ENCODE peak calls at places on chromosomes 2 and 18, in seven cellular contexts. Q is CD8-positive, alpha-beta memory T cell; T is cardiac muscle cell; N is CD8-positive, alpha-beta T cell; O is fibroblast of lung; D is left lung; P is OCI-LY7. Y is an unnamed sample.

GRCh38 chr2:96842600-96842999 is 1.2 kb downstream of the ANKRD23 start:
- DNase-seq in Q (no peak), T (no peak), N (no peak), O (no peak), D (no peak), P (no peak), Y (no peak)

GRCh38 chr18:8982416-8983183 is 119.9 kb upstream of the NDUFV2 start:
- DNase-seq in Q (no peak), T (peak), N (no peak), O (peak), D (no peak), P (peak), Y (peak)

GRCh38 chr2:18339326-18339725 is 221.1 kb downstream of the RDH14 start:
- DNase-seq in Q (no peak), T (no peak), N (no peak), O (peak), D (no peak), P (no peak), Y (no peak)

GRCh38 chr2:153939124-153939796 is 67.5 kb downstream of the GALNT13 start:
- DNase-seq in Q (no peak), T (no peak), N (no peak), O (peak), D (no peak), P (no peak), Y (no peak)

GRCh38 chr2:96881349-96882195 is 11.7 kb upstream of the SEMA4C start:
- DNase-seq in Q (no peak), T (no peak), N (no peak), O (no peak), D (no peak), P (no peak), Y (no peak)

GRCh38 chr2:97992836-97993825 is 2.6 kb downstream of the TMEM131 start:
- DNase-seq in Q (no peak), T (no peak), N (no peak), O (peak), D (no peak), P (no peak), Y (no peak)

GRCh38 chr2:74908763-74909444 is 49.5 kb upstream of the POLE4 start:
- DNase-seq in Q (no peak), T (no peak), N (no peak), O (peak), D (peak), P (no peak), Y (no peak)

GRCh38 chr18:32301976-32302743 is 112.3 kb downstream of the MEP1B start:
- DNase-seq in Q (no peak), T (no peak), N (no peak), O (peak), D (no peak), P (no peak), Y (no peak)

GRCh38 chr2:119196301-119197124 is 27.1 kb upstream of the STEAP3 start:
- DNase-seq in Q (no peak), T (no peak), N (no peak), O (no peak), D (no peak), P (no peak), Y (no peak)

DNA sequence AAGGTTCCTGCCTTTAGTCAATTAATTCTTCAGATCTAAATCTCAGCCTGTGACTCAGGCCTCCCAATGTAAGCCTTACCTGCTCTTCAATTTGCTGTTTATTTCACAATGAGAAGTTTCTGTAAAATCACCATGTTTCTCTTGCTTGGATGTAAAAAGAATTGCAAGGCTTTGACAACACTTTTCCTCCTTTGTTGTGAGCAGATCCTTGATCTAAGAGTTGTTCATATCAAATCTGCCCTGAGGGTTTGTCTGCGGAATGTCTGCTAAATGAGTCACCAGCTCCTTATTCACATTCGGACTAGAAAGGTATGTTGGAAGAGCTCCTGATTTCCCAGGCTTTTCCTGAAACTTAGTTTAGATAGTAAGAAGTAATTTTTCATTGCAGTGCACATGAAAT is 268.2 kb upstream of the TCF4 start:
- DNase-seq in Q (no peak), T (no peak), N (no peak), O (peak), D (no peak), P (no peak), Y (no peak)
- H3K27ac ChIP-seq in Q (no peak), T (no peak), N (no peak), O (no peak), D (no peak), P (no peak), Y (no peak)

DNA sequence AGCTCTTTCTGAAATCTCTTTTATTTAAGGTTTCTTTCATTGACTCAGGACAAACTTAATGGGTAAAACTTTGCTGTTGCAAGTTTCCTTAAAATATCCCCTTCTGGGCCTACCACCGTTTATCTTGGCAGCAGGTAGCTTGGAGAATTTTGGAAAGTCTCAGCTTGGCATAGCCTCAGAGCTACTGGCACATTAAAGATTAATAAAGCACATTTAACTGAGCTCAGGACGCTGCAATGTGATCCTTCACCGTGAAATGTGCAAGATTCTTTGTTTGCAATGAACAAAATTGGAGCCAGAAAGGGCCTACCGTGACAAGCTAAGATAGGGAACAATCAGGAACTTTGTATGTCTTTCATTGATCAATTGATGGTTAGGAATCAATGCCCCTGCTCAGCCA is 105.3 kb upstream of the NCKAP5 start:
- DNase-seq in Q (no peak), T (no peak), N (no peak), O (peak), D (no peak), P (no peak), Y (no peak)
- H3K27ac ChIP-seq in Q (no peak), T (no peak), N (no peak), O (no peak), D (no peak), P (no peak), Y (no peak)

DNA sequence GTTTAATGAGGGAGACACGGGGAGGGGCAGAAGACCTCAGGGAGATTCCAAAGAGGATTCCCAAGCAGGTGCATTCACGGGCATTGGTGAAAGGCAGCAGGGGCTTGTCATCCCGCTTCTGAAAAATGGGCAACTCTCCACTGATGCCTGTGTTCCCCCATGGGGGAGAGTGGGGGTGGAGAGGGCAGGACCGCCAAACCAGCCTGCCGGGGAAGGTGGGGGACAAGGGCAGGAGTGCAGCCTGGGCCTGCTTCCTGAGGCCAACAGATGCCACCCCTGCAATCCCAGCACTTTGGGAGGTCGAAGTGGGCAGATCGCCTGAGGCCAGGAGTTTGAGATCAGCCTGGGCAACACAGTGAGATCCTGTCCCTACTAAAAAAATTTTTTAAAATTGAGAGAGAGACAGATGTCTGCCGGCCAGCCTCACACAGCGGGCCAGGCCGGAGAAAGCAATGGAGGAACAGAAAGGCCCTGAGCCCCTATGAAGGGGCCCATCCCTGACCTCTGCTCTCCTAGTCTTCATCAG is 44.8 kb upstream of the UBE2F start:
- DNase-seq in Q (no peak), T (no peak), N (no peak), O (no peak), D (no peak), P (no peak), Y (no peak)
- H3K27ac ChIP-seq in Q (no peak), T (no peak), N (no peak), O (no peak), D (no peak), P (no peak), Y (no peak)

GRCh38 chr2:85536479-85536878 is 2.5 kb upstream of the MAT2A start:
- DNase-seq in Q (no peak), T (no peak), N (no peak), O (peak), D (no peak), P (no peak), Y (no peak)
- H3K27ac ChIP-seq in Q (no peak), T (peak), N (no peak), O (no peak), D (no peak), P (no peak), Y (peak)

GRCh38 chr2:46416739-46417403 is 62.5 kb upstream of the TMEM247 start:
- DNase-seq in Q (no peak), T (no peak), N (no peak), O (no peak), D (no peak), P (no peak), Y (no peak)
- H3K27ac ChIP-seq in Q (no peak), T (no peak), N (no peak), O (no peak), D (no peak), P (no peak), Y (no peak)

GRCh38 chr2:171362396-171362795 is 71.4 kb downstream of the METTL8 start:
- DNase-seq in Q (no peak), T (no peak), N (no peak), O (no peak), D (no peak), P (no peak), Y (no peak)

GRCh38 chr2:171360905-171361304 is 72.9 kb downstream of the METTL8 start:
- DNase-seq in Q (no peak), T (no peak), N (no peak), O (no peak), D (no peak), P (no peak), Y (no peak)

GRCh38 chr2:171367692-171368091 is 66.1 kb downstream of the METTL8 start:
- DNase-seq in Q (no peak), T (no peak), N (no peak), O (no peak), D (no peak), P (no peak), Y (no peak)

GRCh38 chr2:171365232-171365631 is 68.6 kb downstream of the METTL8 start:
- DNase-seq in Q (no peak), T (no peak), N (no peak), O (peak), D (no peak), P (no peak), Y (no peak)

DNA sequence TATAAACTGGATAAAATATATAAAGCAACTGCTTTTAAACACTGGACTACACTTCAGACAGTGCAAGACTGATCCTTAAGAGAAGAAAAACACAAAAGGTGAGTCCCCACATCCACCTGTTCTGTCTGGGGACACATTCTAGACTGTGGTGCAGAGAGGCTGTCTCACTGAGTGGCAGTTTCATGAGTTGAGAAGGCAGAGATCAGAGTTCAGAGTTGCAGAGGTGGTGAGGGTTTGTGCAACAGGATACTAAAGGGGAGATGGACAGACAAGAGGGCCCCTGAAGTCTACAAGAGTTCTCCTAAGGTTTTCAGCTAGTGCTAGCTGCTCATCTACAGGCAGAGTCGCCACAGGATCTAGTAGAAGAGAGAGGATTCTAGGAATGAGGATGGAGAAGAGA is 68.0 kb downstream of the METTL8 start:
- DNase-seq in Q (no peak), T (no peak), N (no peak), O (no peak), D (no peak), P (no peak), Y (no peak)
- H3K27ac ChIP-seq in Q (no peak), T (no peak), N (no peak), O (no peak), D (no peak), P (no peak), Y (no peak)

DNA sequence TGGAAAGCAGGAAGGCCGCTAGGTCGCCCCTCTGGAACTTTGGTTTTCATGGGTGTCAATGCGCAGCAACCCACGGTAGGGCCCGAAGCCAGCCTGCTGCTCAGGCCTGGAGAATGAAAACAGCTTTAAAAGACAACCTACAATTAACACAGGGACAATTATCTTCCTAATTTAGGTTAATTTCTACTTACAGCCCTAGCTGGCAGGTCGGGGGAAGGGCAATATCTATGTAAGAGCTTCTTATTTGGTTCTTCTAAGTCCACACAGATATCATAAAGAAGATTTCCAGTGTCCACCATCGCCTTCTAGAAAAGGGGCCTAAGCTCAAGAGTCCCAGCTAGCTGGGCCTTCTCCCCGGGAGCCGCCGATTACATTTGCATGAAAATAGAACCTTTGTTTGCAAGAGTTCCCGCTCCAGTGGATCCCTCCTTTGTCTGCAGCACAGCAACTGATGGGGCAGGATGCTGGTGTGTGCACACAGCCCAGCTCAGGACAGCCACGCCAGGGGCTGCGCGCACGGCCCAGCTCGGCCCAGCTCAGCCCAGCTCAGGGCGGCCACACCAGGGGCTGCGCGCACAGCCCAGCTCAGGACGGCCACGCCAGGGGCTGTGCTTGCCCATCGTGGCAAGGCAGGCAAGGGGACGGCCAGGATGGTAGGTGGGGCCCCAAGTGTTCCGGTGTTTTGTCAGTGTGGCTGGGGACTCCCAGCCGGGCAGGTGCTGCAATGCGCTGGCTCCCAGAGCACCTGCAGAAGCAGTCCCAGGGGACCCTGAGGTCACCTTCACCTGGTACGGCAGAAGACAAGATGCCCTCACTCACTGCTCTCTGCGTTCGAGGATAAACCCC is 109.1 kb downstream of the HDAC4 start:
- DNase-seq in Q (no peak), T (no peak), N (no peak), O (no peak), D (no peak), P (peak), Y (no peak)
- H3K27ac ChIP-seq in Q (no peak), T (peak), N (no peak), O (no peak), D (no peak), P (no peak), Y (no peak)

DNA sequence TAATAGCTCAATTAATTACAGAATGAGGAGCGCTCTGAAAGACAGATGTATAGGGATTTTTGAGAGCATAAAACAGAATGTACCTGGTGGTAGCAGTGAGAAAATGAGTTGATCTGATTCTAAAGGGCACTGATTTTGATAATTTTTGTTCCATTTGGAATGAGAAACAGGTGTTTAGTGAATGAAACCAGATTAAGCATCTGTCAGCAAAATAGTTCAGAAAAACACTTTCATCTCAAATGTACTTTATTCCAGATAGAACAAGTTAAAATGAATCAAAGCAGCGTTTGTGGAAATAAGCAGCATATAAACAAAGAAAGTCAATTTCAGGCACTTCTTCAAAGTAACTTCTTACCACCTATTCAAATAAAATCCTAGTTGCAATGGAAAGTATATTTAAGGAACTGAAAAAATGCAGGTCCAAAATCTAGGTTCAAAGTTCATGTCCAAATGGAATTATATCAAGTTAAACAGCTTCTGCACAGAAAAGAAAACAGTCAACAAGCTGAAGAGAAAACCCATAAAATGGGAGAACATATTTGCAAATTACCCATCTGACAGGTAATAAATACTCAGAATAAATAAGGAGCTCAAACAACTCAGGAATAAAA is 11.9 kb upstream of the REG3A start:
- DNase-seq in Q (no peak), T (no peak), N (no peak), O (no peak), D (no peak), P (no peak), Y (no peak)
- H3K27ac ChIP-seq in Q (no peak), T (no peak), N (no peak), O (no peak), D (no peak), P (no peak), Y (no peak)

DNA sequence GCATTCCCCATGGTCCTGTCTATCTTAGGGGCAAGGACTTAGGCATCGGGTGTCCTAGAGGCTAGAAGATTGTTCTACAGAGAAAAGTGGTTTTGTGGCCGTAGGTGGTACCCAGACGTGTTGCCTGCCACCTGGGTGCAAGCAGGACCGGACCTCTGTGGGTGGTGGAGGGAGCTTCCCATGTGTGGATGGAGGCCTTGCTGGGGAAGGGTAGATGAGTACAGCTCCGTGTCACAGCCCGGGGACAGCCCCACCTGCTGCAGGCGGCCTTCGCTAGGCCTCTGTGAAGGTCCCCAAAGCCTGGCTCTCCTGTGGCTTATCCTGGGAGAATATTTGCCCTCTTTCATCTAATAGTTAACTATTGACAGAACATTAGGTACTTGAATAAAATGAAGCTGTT is 25.3 kb downstream of the CTIF start:
- DNase-seq in Q (no peak), T (no peak), N (no peak), O (no peak), D (no peak), P (no peak), Y (no peak)
- H3K27ac ChIP-seq in Q (no peak), T (no peak), N (no peak), O (no peak), D (no peak), P (no peak), Y (no peak)

GRCh38 chr2:200968162-200968561 is 4.7 kb upstream of the ORC2 start:
- DNase-seq in Q (no peak), T (no peak), N (no peak), O (no peak), D (no peak), P (no peak), Y (no peak)
- H3K27ac ChIP-seq in Q (no peak), T (no peak), N (no peak), O (no peak), D (peak), P (no peak), Y (no peak)

Y was measured in HL-60.